ENCODE peak calls at places on chromosomes 13 and 19, in seven cellular contexts. R is pancreas, X is IMR-90, M is omental fat pad, J is fibroblast of the aortic adventitia, N is endothelial cell, Q is neural progenitor cell. U is an unnamed sample.

GRCh38 chr19:53942001-53942786 is 20.5 kb upstream of the CACNG8 start:
- DNase-seq in X (no peak), M (no peak), J (no peak), Q (peak; percentile 96), R (no peak), N (peak; percentile 70), U (no peak)

GRCh38 chr19:6103217-6103644 is 7.1 kb downstream of the RFX2 start:
- DNase-seq in X (peak; percentile 87), N (no peak), J (peak; percentile 100), M (peak; percentile 67), R (peak; percentile 80), Q (no peak), U (peak; percentile 76)

GRCh38 chr19:34265221-34265650 is 10.9 kb downstream of the GARRE1 start:
- DNase-seq in J (no peak), N (no peak), X (no peak), Q (no peak), R (no peak), M (no peak), U (no peak)

GRCh38 chr19:3027981-3028304 is 1.1 kb downstream of the TLE2 start:
- DNase-seq in J (no peak), X (no peak), Q (no peak), N (no peak), R (no peak), M (no peak), U (no peak)

GRCh38 chr19:5804516-5805464 is at the start of gene NRTN:
- DNase-seq in N (no peak), R (peak; percentile 88), Q (peak; percentile 84), J (no peak), X (no peak), M (no peak), U (no peak)

GRCh38 chr13:111866731-111867245 is 200.2 kb upstream of the SOX1 start:
- DNase-seq in R (no peak), Q (no peak), X (no peak), N (no peak), M (no peak), J (no peak), U (no peak)

GRCh38 chr19:31350693-31351211 is 1.5 kb upstream of the TSHZ3 start:
- DNase-seq in Q (peak; percentile 88), N (peak; percentile 66), X (peak; percentile 56), R (peak; percentile 72), M (no peak), J (peak; percentile 49), U (peak; percentile 67)

GRCh38 chr13:100392709-100393630 is 195.6 kb downstream of the GGACT start:
- DNase-seq in Q (no peak), R (no peak), N (no peak), J (peak; percentile 100), X (peak; percentile 100), M (peak; percentile 84), U (peak; percentile 100)

GRCh38 chr19:8310342-8311055 is 2.3 kb upstream of the CD320 start:
- DNase-seq in M (no peak), X (no peak), J (no peak), Q (no peak), N (peak; percentile 1), R (peak; percentile 23), U (no peak)

GRCh38 chr19:5002143-5002542 is 33.2 kb downstream of the KDM4B start:
- DNase-seq in J (peak; percentile 69), X (peak; percentile 73), Q (no peak), R (no peak), N (no peak), M (no peak), U (peak; percentile 40)

GRCh38 chr19:33393286-33394005 is 19.9 kb downstream of the CEBPG start:
- DNase-seq in J (no peak), R (peak; percentile 55), M (no peak), Q (peak; percentile 35), X (no peak), N (no peak), U (no peak)

GRCh38 chr19:9940778-9941177 is 4.5 kb upstream of the OLFM2 start:
- DNase-seq in M (no peak), X (peak; percentile 53), Q (no peak), N (no peak), J (peak; percentile 35), R (no peak), U (no peak)

GRCh38 chr19:19403373-19403901 is 2.0 kb upstream of the GATAD2A start:
- DNase-seq in R (no peak), M (no peak), Q (no peak), N (no peak), J (peak; percentile 40), X (peak; percentile 44), U (peak; percentile 27)

GRCh38 chr13:54511356-54511755 is 1482.7 kb downstream of the OLFM4 start:
- DNase-seq in X (no peak), J (no peak), R (no peak), Q (no peak), M (no peak), N (no peak), U (no peak)

GRCh38 chr13:81498969-81499368 is 1158.0 kb upstream of the SPRY2 start:
- DNase-seq in Q (no peak), J (no peak), X (no peak), M (no peak), R (no peak), N (no peak), U (no peak)

GRCh38 chr13:102651392-102651791 is 43.5 kb downstream of the METTL21C start:
- DNase-seq in M (no peak), N (no peak), J (peak; percentile 47), X (peak; percentile 61), R (no peak), Q (no peak), U (peak; percentile 70)

GRCh38 chr19:42794751-42795150 is 29.3 kb upstream of the PSG8 start:
- DNase-seq in J (no peak), Q (no peak), N (no peak), X (peak; percentile 28), R (no peak), M (no peak), U (peak; percentile 4)

GRCh38 chr19:778910-779653 is 18.2 kb upstream of the PTBP1 start:
- DNase-seq in N (peak; percentile 56), M (no peak), J (peak; percentile 96), R (peak; percentile 50), Q (no peak), X (peak; percentile 94), U (peak; percentile 96)

GRCh38 chr19:16002985-16003384 is 54.2 kb downstream of the OR10H4 start:
- DNase-seq in Q (no peak), M (no peak), R (no peak), J (no peak), N (no peak), X (no peak), U (no peak)
- TF ChIP-seq CTCF in Q (no peak), M (no peak), R (no peak), J (no peak), N (no peak), X (no peak), U (no peak)

DNA sequence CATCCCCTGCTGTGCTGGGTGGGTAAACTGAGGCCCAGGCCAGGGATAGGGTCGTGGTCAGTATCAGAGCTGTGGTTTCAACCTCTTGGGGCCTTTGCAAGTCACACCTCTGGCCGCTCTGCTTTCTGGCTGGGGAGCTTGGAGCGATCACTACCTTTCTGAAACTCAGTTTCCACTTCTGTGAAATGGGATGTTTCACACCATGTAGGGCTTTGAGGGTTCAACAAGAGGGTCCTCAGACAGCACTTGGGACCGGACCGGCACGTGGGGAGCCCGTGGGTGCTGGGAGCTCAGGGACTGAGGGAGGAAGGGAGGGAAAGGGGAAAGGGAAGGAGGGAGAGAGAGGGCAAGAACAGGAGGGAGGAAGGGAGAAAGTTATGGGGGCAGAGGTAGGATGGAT is 21.1 kb downstream of the PGLS start:
- DNase-seq in R (no peak), X (no peak), N (no peak), Q (no peak), J (no peak), M (no peak), U (no peak)
- TF ChIP-seq CTCF in R (no peak), X (no peak), N (no peak), Q (no peak), J (no peak), M (no peak), U (no peak)

DNA sequence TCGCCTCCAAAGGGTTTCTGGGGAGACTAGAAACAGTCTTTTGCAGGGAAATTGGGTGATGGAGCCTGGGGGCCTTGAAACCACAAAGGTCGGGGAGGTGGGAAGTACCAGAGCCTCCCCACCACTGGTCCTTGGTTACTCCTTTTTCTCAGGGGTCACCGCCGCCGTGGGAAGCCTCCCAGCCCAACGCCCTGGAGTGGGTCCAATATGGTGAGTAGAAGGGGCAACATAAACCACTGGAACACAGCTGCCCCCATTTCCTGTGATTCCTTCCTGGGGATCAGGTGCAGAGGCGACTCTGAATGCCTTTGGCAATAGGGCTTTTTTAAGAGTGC is 5.8 kb downstream of the PGLYRP1 start:
- DNase-seq in M (no peak), Q (no peak), J (no peak), X (no peak), R (no peak), N (no peak), U (no peak)
- TF ChIP-seq CTCF in M (no peak), Q (no peak), J (no peak), X (no peak), R (no peak), N (peak; percentile 21), U (no peak)

DNA sequence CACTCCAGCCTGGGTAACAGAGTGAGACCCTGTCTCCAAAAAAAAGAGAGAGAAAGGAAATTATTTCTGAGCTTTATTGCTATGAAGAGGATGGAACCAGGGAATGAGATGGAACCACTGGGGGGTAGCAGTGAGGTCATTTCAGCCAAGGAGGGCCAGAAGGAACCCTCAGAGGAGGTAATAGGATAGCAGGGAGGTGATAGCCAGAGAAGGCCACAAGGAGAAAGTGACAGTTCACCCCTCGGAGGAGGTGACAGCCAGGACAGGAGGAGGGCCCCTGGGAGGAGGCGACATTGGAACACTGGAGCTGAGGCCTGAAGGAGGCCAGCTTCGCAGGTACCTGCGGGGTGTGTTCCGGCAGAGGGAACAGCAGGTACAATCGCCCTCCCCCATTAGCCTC is 695 bp upstream of the PGPEP1 start:
- DNase-seq in N (no peak), Q (peak; percentile 29), X (peak; percentile 25), R (no peak), M (no peak), J (peak; percentile 26), U (peak; percentile 40)
- TF ChIP-seq CTCF in N (no peak), Q (peak; percentile 23), X (peak; percentile 28), R (no peak), M (no peak), J (peak; percentile 29), U (peak; percentile 52)